ENCODE peak calls at places on chromosomes 5 and 9, in ten cellular contexts. Z is A549, N is stomach, W is H1, X is sigmoid colon, F is ovary, I is suprapubic skin, V is GM12878, R is K562, H is transverse colon. O is an unnamed sample.

GRCh38 chr9:119968837-119969707 is 599.8 kb upstream of the BRINP1 start:
- DNase-seq in N (peak; percentile 79), H (peak; percentile 63), R (peak; percentile 73), W (peak; percentile 56), V (no peak), I (no peak), X (peak; percentile 83), F (peak; percentile 84), Z (peak; percentile 81), O (no peak)

GRCh38 chr9:69600314-69601047 is 71.7 kb downstream of the APBA1 start:
- DNase-seq in F (no peak), N (no peak), H (no peak), X (no peak), Z (no peak), I (no peak), W (no peak), R (no peak), V (no peak), O (no peak)

GRCh38 chr9:82271099-82271498 is 282.5 kb downstream of the SPATA31D1 start:
- DNase-seq in N (no peak), R (no peak), X (no peak), I (no peak), V (no peak), H (no peak), F (no peak), Z (no peak), W (no peak), O (no peak)

GRCh38 chr5:10330511-10331105 is 22.9 kb upstream of the MARCHF6 start:
- DNase-seq in X (no peak), F (no peak), W (no peak), V (no peak), Z (no peak), I (no peak), R (no peak), N (no peak), H (no peak), O (no peak)

GRCh38 chr5:55484531-55484930 is 50.2 kb downstream of the PLPP1 start:
- DNase-seq in F (no peak), W (peak; percentile 58), Z (no peak), R (no peak), N (no peak), V (no peak), H (no peak), I (no peak), X (no peak), O (no peak)

GRCh38 chr9:76266649-76267627 is 127.3 kb downstream of the RFK start:
- DNase-seq in R (no peak), V (no peak), F (no peak), W (no peak), I (no peak), Z (no peak), N (no peak), X (no peak), H (peak; percentile 21), O (no peak)

GRCh38 chr5:127848098-127848497 is 144.9 kb downstream of the CCDC192 start:
- DNase-seq in F (no peak), Z (no peak), W (no peak), I (no peak), R (no peak), N (no peak), V (no peak), H (peak; percentile 24), X (no peak), O (no peak)

GRCh38 chr9:127867356-127868277 is 9.9 kb downstream of the AK1 start:
- DNase-seq in N (no peak), V (no peak), F (peak; percentile 61), W (no peak), X (no peak), R (no peak), Z (no peak), H (no peak), I (no peak), O (no peak)

GRCh38 chr9:133199648-133200321 is 9.3 kb downstream of the OBP2B start:
- DNase-seq in I (no peak), W (no peak), Z (no peak), F (peak; percentile 53), H (peak; percentile 31), N (no peak), V (no peak), R (no peak), X (no peak), O (peak; percentile 26)

GRCh38 chr9:112624711-112625707 is 92.9 kb downstream of the INIP start:
- DNase-seq in Z (no peak), H (no peak), F (no peak), R (no peak), W (no peak), V (no peak), I (no peak), N (no peak), X (no peak), O (no peak)

GRCh38 chr5:143557061-143557818 is 153.8 kb upstream of the NR3C1 start:
- DNase-seq in R (no peak), I (no peak), H (no peak), F (no peak), Z (no peak), V (peak; percentile 11), X (no peak), W (no peak), N (no peak), O (no peak)

GRCh38 chr9:97188545-97188944 is 118.9 kb upstream of the CCDC180 start:
- DNase-seq in F (no peak), H (no peak), I (no peak), W (no peak), V (no peak), Z (no peak), X (no peak), R (no peak), N (no peak), O (no peak)

GRCh38 chr5:31680528-31680927 is 41.6 kb downstream of the PDZD2 start:
- DNase-seq in H (no peak), F (peak; percentile 53), I (no peak), Z (no peak), R (no peak), V (no peak), W (no peak), X (no peak), N (no peak), O (no peak)

GRCh38 chr9:109709881-109710280 is 70.1 kb upstream of the PALM2AKAP2 start:
- DNase-seq in F (no peak), W (no peak), X (no peak), V (no peak), Z (no peak), N (no peak), R (no peak), I (no peak), H (no peak), O (no peak)

GRCh38 chr9:37575921-37576721 is at the start of gene FBXO10:
- DNase-seq in W (peak; percentile 34), I (peak; percentile 80), H (peak; percentile 78), N (peak; percentile 67), F (peak; percentile 79), X (peak; percentile 88), Z (peak; percentile 69), R (peak; percentile 39), V (no peak), O (peak; percentile 95)

GRCh38 chr5:998276-998974 is 10.2 kb upstream of the NKD2 start:
- DNase-seq in N (peak; percentile 13), R (no peak), Z (no peak), V (no peak), X (peak; percentile 61), F (peak; percentile 18), W (no peak), H (no peak), I (peak; percentile 68), O (peak; percentile 19)

GRCh38 chr9:111661150-111661801 is at the start of gene GNG10:
- DNase-seq in I (peak; percentile 78), R (peak; percentile 79), Z (peak; percentile 78), H (peak; percentile 65), V (no peak), N (peak; percentile 62), F (peak; percentile 67), W (no peak), X (peak; percentile 74), O (peak; percentile 73)

GRCh38 chr5:173744527-173744926 is 128.1 kb upstream of the BOD1 start:
- DNase-seq in I (no peak), X (no peak), F (no peak), V (no peak), Z (no peak), W (no peak), R (no peak), N (no peak), H (no peak), O (no peak)
- H3K4me3 ChIP-seq in I (no peak overlapping the region), X (no peak overlapping the region), F (no peak overlapping the region), V (no peak overlapping the region), Z (no peak overlapping the region), W (no peak overlapping the region), R (no peak overlapping the region), N (no peak overlapping the region), H (no peak overlapping the region), O (no peak overlapping the region)

DNA sequence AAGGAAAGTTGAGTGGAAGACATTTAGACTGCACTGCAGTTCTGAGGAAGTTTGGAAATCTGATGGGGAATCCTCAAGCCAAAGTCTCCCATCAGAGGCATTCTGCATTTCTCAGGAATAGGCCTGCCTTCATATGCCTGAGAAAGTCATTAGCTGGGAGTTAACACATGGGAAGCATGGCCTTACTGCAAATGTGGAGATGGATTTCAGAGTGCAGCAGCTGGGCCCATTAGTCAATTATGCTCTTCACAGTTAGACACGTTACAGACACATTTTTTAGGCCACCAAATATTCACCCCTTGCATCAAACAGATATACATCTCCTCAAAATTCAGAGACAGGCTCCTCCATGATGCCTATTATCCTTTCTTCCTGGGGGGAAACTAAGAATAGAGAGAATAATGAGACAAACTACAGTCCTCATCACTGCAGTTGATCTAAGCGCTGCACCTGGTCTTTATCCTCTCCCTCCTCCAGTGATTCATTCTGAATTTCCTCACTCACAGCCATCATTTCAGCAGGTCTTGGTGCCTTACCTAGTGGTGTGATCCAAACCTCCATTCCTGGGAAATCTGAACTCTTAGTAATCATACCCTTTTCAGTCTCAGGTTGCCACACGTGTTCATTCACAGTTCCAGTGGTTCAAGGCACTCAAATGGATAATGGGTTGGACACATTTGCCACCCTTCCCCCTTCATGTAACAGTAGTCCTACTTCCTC is 47.9 kb upstream of the PPP2CA start:
- DNase-seq in I (no peak), Z (no peak), R (no peak), V (no peak), X (no peak), W (no peak), H (no peak), N (no peak), F (no peak), O (no peak)
- TF ChIP-seq POLR2A in I (no peak), Z (no peak), R (no peak), V (no peak), X (no peak), W (no peak), H (no peak), N (no peak), F (no peak), O (no peak)

GRCh38 chr9:21965401-21965951 is 28.7 kb downstream of the CDKN2A start:
- DNase-seq in F (no peak), H (peak; percentile 70), R (no peak), N (peak; percentile 67), V (no peak), I (peak; percentile 79), W (no peak), Z (no peak), X (peak; percentile 70), O (peak; percentile 77)
- TF ChIP-seq EP300 in F (no peak), H (no peak), R (no peak), N (no peak), V (no peak), I (no peak), W (no peak), Z (no peak), X (no peak), O (no peak)

DNA sequence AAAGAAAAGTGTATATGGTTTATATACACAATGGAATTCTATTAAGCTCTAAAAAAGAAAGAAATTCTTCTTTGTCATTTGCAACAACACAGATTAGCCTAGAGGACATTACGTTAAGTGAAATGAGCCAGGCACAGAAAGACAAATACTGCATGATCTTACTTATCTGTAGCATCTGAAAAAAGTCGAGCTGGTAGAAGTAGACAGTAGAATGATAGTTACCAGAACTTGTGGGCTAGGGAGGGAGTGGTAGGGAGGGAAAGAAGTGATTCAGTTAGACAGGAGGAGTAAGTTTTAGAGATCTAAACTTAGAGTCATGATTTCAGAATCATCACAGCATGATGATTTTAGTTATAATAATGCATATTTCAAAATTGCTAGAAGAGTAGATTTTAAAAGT is 184.6 kb downstream of the TLE4 start:
- DNase-seq in F (no peak), W (no peak), R (no peak), I (no peak), Z (no peak), V (no peak), X (no peak), N (no peak), H (no peak), O (no peak)
- H3K4me3 ChIP-seq in F (no peak overlapping the region), W (no peak overlapping the region), R (no peak overlapping the region), I (no peak overlapping the region), Z (no peak overlapping the region), V (no peak overlapping the region), X (no peak overlapping the region), N (no peak overlapping the region), H (no peak overlapping the region), O (no peak overlapping the region)